ENCODE peak calls at places on chromosomes 13 and 19, in six cellular contexts. One of them, this sample, is unnamed.

GRCh38 chr13:37094840-37095239 is 10.6 kb downstream of the CSNK1A1L start:
- DNase-seq in mammary epithelial cell: no peak
- DNase-seq in caudate nucleus: no peak
- DNase-seq in psoas muscle: no peak
- DNase-seq in CD4-positive, alpha-beta T cell: no peak
- DNase-seq in tibial nerve: no peak
- DNase-seq in this sample: no peak

GRCh38 chr19:1312732-1313694 is 27.3 kb downstream of the EFNA2 start:
- DNase-seq in mammary epithelial cell: peak
- DNase-seq in caudate nucleus: no peak
- DNase-seq in psoas muscle: no peak
- DNase-seq in CD4-positive, alpha-beta T cell: no peak
- DNase-seq in tibial nerve: no peak
- DNase-seq in this sample: no peak

GRCh38 chr19:7953576-7953975 is 10.1 kb upstream of the TIMM44 start:
- DNase-seq in mammary epithelial cell: no peak
- DNase-seq in caudate nucleus: no peak
- DNase-seq in psoas muscle: no peak
- DNase-seq in CD4-positive, alpha-beta T cell: no peak
- DNase-seq in tibial nerve: no peak
- DNase-seq in this sample: no peak

GRCh38 chr13:30997697-30998547 is 65.5 kb downstream of the TEX26 start:
- DNase-seq in mammary epithelial cell: no peak
- DNase-seq in caudate nucleus: no peak
- DNase-seq in psoas muscle: no peak
- DNase-seq in CD4-positive, alpha-beta T cell: no peak
- DNase-seq in tibial nerve: no peak
- DNase-seq in this sample: no peak

GRCh38 chr19:51016798-51017683 is 2.5 kb downstream of the KLK10 start:
- DNase-seq in mammary epithelial cell: peak
- DNase-seq in caudate nucleus: peak
- DNase-seq in psoas muscle: peak
- DNase-seq in CD4-positive, alpha-beta T cell: no peak
- DNase-seq in tibial nerve: peak
- DNase-seq in this sample: peak

GRCh38 chr13:39347926-39348901 is 254.8 kb downstream of the LHFPL6 start:
- DNase-seq in mammary epithelial cell: no peak
- DNase-seq in caudate nucleus: peak
- DNase-seq in psoas muscle: no peak
- DNase-seq in CD4-positive, alpha-beta T cell: no peak
- DNase-seq in tibial nerve: no peak
- DNase-seq in this sample: no peak

GRCh38 chr13:113846639-113847318 is 17.1 kb downstream of the GAS6 start:
- DNase-seq in mammary epithelial cell: no peak
- DNase-seq in caudate nucleus: no peak
- DNase-seq in psoas muscle: peak
- DNase-seq in CD4-positive, alpha-beta T cell: no peak
- DNase-seq in tibial nerve: no peak
- DNase-seq in this sample: peak

GRCh38 chr19:34598217-34599155 is 78.5 kb downstream of the SCGB2B2 start:
- DNase-seq in mammary epithelial cell: no peak
- DNase-seq in caudate nucleus: no peak
- DNase-seq in psoas muscle: peak
- DNase-seq in CD4-positive, alpha-beta T cell: no peak
- DNase-seq in tibial nerve: no peak
- DNase-seq in this sample: no peak

GRCh38 chr13:26476111-26476743 is 81.3 kb upstream of the WASF3 start:
- DNase-seq in mammary epithelial cell: no peak
- DNase-seq in caudate nucleus: no peak
- DNase-seq in psoas muscle: peak
- DNase-seq in CD4-positive, alpha-beta T cell: no peak
- DNase-seq in tibial nerve: no peak
- DNase-seq in this sample: peak

GRCh38 chr19:13014101-13014920 is 19.0 kb downstream of the NFIX start:
- DNase-seq in mammary epithelial cell: peak
- DNase-seq in caudate nucleus: peak
- DNase-seq in psoas muscle: peak
- DNase-seq in CD4-positive, alpha-beta T cell: no peak
- DNase-seq in tibial nerve: no peak
- DNase-seq in this sample: peak

GRCh38 chr13:73168226-73168992 is 109.6 kb downstream of the KLF5 start:
- DNase-seq in mammary epithelial cell: peak
- DNase-seq in caudate nucleus: no peak
- DNase-seq in psoas muscle: no peak
- DNase-seq in CD4-positive, alpha-beta T cell: no peak
- DNase-seq in tibial nerve: no peak
- DNase-seq in this sample: no peak
- H3K27ac ChIP-seq in mammary epithelial cell: peak
- H3K27ac ChIP-seq in caudate nucleus: no peak
- H3K27ac ChIP-seq in psoas muscle: no peak
- H3K27ac ChIP-seq in CD4-positive, alpha-beta T cell: no peak
- H3K27ac ChIP-seq in tibial nerve: no peak
- H3K27ac ChIP-seq in this sample: no peak

DNA sequence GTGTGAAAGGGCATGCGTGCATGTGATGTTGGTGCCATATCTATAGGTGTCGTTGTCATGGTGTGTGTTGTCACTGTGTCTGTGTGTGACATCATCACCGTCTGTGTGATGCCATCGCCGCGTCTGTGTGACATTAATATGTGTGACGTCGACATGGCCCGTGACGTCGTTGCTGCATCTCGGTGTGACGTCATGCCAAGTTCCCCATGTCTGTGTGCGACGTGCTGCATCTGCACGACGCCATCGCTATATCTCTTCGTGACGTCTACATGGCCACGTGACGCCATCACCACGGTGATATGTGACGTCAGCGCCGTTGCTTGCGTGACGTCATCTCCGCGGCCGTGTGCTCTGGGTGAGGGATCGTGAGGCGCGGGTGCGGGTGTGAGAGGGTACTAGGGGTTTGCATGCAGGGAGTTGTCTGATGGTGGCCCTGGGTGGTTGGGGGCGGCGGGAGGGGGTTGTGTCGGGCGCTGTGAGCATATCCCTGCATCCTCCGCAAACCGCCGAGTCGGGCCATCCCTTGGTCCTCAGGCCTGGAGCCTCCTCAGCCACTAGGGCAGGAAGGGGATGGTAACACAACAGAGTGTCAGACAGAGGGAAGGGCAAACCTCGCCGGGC is 14.6 kb downstream of the GTPBP3 start:
- DNase-seq in mammary epithelial cell: no peak
- DNase-seq in caudate nucleus: no peak
- DNase-seq in psoas muscle: no peak
- DNase-seq in CD4-positive, alpha-beta T cell: no peak
- DNase-seq in tibial nerve: no peak
- DNase-seq in this sample: no peak
- H3K27ac ChIP-seq in mammary epithelial cell: no peak
- H3K27ac ChIP-seq in caudate nucleus: no peak
- H3K27ac ChIP-seq in psoas muscle: no peak
- H3K27ac ChIP-seq in CD4-positive, alpha-beta T cell: no peak
- H3K27ac ChIP-seq in tibial nerve: no peak
- H3K27ac ChIP-seq in this sample: no peak

DNA sequence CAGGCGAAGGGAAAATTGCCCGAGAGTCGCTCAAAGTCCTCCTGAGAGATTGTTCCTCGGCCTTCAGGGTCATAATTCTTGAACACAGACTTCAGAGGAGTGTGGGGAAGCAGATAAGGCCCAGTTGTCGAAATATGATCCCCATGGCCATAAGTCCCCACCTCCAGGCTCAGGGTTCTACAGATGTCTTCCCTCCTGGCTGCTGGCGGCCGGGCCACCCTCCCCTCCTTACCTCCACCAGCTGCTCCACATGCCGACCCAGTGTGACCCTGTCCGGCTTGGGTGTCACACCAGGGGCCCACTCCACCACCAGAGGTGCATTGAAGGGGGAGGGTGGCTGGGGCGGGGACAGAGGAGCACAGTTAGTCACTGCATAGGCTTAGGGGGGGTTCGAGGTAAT is 10.1 kb downstream of the FAM98C start:
- DNase-seq in mammary epithelial cell: no peak
- DNase-seq in caudate nucleus: no peak
- DNase-seq in psoas muscle: no peak
- DNase-seq in CD4-positive, alpha-beta T cell: no peak
- DNase-seq in tibial nerve: no peak
- DNase-seq in this sample: no peak
- H3K27ac ChIP-seq in mammary epithelial cell: no peak
- H3K27ac ChIP-seq in caudate nucleus: no peak
- H3K27ac ChIP-seq in psoas muscle: no peak
- H3K27ac ChIP-seq in CD4-positive, alpha-beta T cell: no peak
- H3K27ac ChIP-seq in tibial nerve: no peak
- H3K27ac ChIP-seq in this sample: no peak

GRCh38 chr13:49927755-49928154 is 8.4 kb downstream of the SPRYD7 start:
- DNase-seq in mammary epithelial cell: no peak
- DNase-seq in caudate nucleus: no peak
- DNase-seq in psoas muscle: no peak
- DNase-seq in CD4-positive, alpha-beta T cell: no peak
- DNase-seq in tibial nerve: no peak
- DNase-seq in this sample: no peak
- H3K27ac ChIP-seq in mammary epithelial cell: no peak
- H3K27ac ChIP-seq in caudate nucleus: no peak
- H3K27ac ChIP-seq in psoas muscle: no peak
- H3K27ac ChIP-seq in CD4-positive, alpha-beta T cell: no peak
- H3K27ac ChIP-seq in tibial nerve: no peak
- H3K27ac ChIP-seq in this sample: no peak